ENCODE peak calls at places on chromosomes 11 and 22, in eight cellular contexts. E is GM23338; R is PC-3; J is heart left ventricle; H is mucosa of descending colon; Y is thoracic aorta; B is HFFc6; X is CD8-positive, alpha-beta T cell. P is an unnamed sample.

GRCh38 chr22:19204640-19205039 is 26.1 kb upstream of the SLC25A1 start:
- DNase-seq in E (no peak), R (no peak), J (no peak), H (no peak), Y (no peak), B (no peak), X (no peak), P (no peak)

GRCh38 chr22:24994070-24994763 is 41.7 kb downstream of the KIAA1671 start:
- DNase-seq in E (peak), R (peak), J (no peak), H (peak), Y (no peak), B (peak), X (no peak), P (no peak)

GRCh38 chr11:120746395-120746794 is 234.8 kb downstream of the GRIK4 start:
- DNase-seq in E (peak), R (no peak), J (no peak), H (no peak), Y (no peak), B (no peak), X (no peak), P (no peak)

GRCh38 chr11:126578426-126578825 is 222.9 kb downstream of the ST3GAL4 start:
- DNase-seq in E (no peak), R (no peak), J (no peak), H (no peak), Y (no peak), B (no peak), X (no peak), P (no peak)

GRCh38 chr22:21876486-21877176 is 9.2 kb upstream of the MAPK1 start:
- DNase-seq in E (no peak), R (no peak), J (no peak), H (no peak), Y (no peak), B (peak), X (no peak), P (no peak)

GRCh38 chr11:62337682-62338181 is 484 bp downstream of the ASRGL1 start:
- DNase-seq in E (peak), R (peak), J (peak), H (peak), Y (no peak), B (no peak), X (peak), P (peak)

GRCh38 chr11:117179048-117179999 is 781 bp downstream of the SIDT2 start:
- DNase-seq in E (no peak), R (peak), J (no peak), H (peak), Y (no peak), B (no peak), X (peak), P (peak)

GRCh38 chr11:99934008-99934407 is 753.1 kb upstream of the ARHGAP42 start:
- DNase-seq in E (no peak), R (peak), J (no peak), H (no peak), Y (no peak), B (no peak), X (no peak), P (no peak)

GRCh38 chr11:14269956-14270355 is 89.0 kb downstream of the RRAS2 start:
- DNase-seq in E (no peak), R (no peak), J (no peak), H (no peak), Y (no peak), B (no peak), X (no peak), P (no peak)

GRCh38 chr11:12604557-12605105 is 69.6 kb upstream of the TEAD1 start:
- DNase-seq in E (no peak), R (no peak), J (no peak), H (no peak), Y (no peak), B (no peak), X (no peak), P (no peak)

GRCh38 chr11:105230586-105230985 is 91.0 kb upstream of the CARD18 start:
- DNase-seq in E (no peak), R (no peak), J (no peak), H (no peak), Y (no peak), B (no peak), X (no peak), P (no peak)

GRCh38 chr11:36817336-36817965 is 219.4 kb upstream of the RAG2 start:
- DNase-seq in E (no peak), R (peak), J (no peak), H (no peak), Y (no peak), B (no peak), X (no peak), P (no peak)

GRCh38 chr22:27094633-27095308 is 437.4 kb downstream of the MIAT start:
- DNase-seq in E (no peak), R (no peak), J (peak), H (no peak), Y (no peak), B (no peak), X (no peak), P (no peak)

GRCh38 chr11:57314221-57314973 is 10.4 kb downstream of the TNKS1BP1 start:
- DNase-seq in E (no peak), R (no peak), J (peak), H (no peak), Y (no peak), B (no peak), X (no peak), P (no peak)

GRCh38 chr22:45627489-45628233 is 44.0 kb upstream of the ATXN10 start:
- DNase-seq in E (no peak), R (no peak), J (no peak), H (no peak), Y (no peak), B (no peak), X (no peak), P (no peak)

GRCh38 chr22:19786264-19786585 is 25.6 kb downstream of the TBX1 start:
- DNase-seq in E (no peak), R (no peak), J (peak), H (no peak), Y (no peak), B (no peak), X (no peak), P (no peak)

GRCh38 chr11:123235117-123235686 is 40.2 kb upstream of the CLMP start:
- DNase-seq in E (peak), R (peak), J (peak), H (peak), Y (peak), B (no peak), X (peak), P (peak)

GRCh38 chr22:46696225-46696518 is 41.9 kb downstream of the CERK start:
- DNase-seq in E (no peak), R (no peak), J (no peak), H (peak), Y (no peak), B (no peak), X (no peak), P (no peak)

GRCh38 chr11:62202910-62203309 is 5.6 kb upstream of the SCGB2A1 start:
- DNase-seq in E (no peak), R (no peak), J (no peak), H (no peak), Y (no peak), B (no peak), X (no peak), P (no peak)

GRCh38 chr11:74923125-74923524 is 25.8 kb downstream of the XRRA1 start:
- DNase-seq in E (no peak), R (no peak), J (no peak), H (no peak), Y (no peak), B (no peak), X (no peak), P (no peak)

GRCh38 chr11:72224587-72225410 is at the start of gene INPPL1:
- DNase-seq in E (peak), R (peak), J (no peak), H (peak), Y (no peak), B (no peak), X (peak), P (peak)

GRCh38 chr11:62953811-62954210 is 31.0 kb downstream of the SLC22A6 start:
- DNase-seq in E (no peak), R (peak), J (no peak), H (no peak), Y (no peak), B (peak), X (no peak), P (no peak)

GRCh38 chr11:109371444-109372176 is 50.4 kb upstream of the C11orf87 start:
- DNase-seq in E (no peak), R (no peak), J (no peak), H (no peak), Y (no peak), B (no peak), X (no peak), P (no peak)

GRCh38 chr11:653837-654236 is 16.8 kb downstream of the DRD4 start:
- DNase-seq in E (no peak), R (no peak), J (no peak), H (no peak), Y (no peak), B (no peak), X (no peak), P (no peak)

GRCh38 chr22:39833610-39834009 is 60.0 kb downstream of the ENTHD1 start:
- DNase-seq in E (no peak), R (no peak), J (no peak), H (no peak), Y (no peak), B (no peak), X (no peak), P (no peak)

GRCh38 chr11:13073119-13073981 is 64.2 kb downstream of the RASSF10 start:
- DNase-seq in E (no peak), R (peak), J (no peak), H (no peak), Y (no peak), B (no peak), X (no peak), P (no peak)

GRCh38 chr11:126337472-126338241 is 17.8 kb upstream of the ST3GAL4 start:
- DNase-seq in E (no peak), R (no peak), J (peak), H (no peak), Y (no peak), B (no peak), X (no peak), P (no peak)

GRCh38 chr11:41201156-41201555 is 258.3 kb downstream of the LRRC4C start:
- DNase-seq in E (peak), R (peak), J (no peak), H (no peak), Y (no peak), B (no peak), X (no peak), P (peak)

GRCh38 chr11:20881328-20882079 is 212.1 kb downstream of the NELL1 start:
- DNase-seq in E (peak), R (no peak), J (no peak), H (no peak), Y (no peak), B (no peak), X (no peak), P (no peak)

GRCh38 chr11:71247551-71248250 is 4.7 kb downstream of the SHANK2 start:
- DNase-seq in E (peak), R (no peak), J (no peak), H (no peak), Y (no peak), B (no peak), X (no peak), P (no peak)

GRCh38 chr22:46175631-46176030 is 25.3 kb downstream of the PPARA start:
- DNase-seq in E (no peak), R (peak), J (no peak), H (no peak), Y (no peak), B (peak), X (no peak), P (no peak)

GRCh38 chr22:36180038-36180880 is 19.7 kb upstream of the APOL3 start:
- DNase-seq in E (peak), R (peak), J (peak), H (peak), Y (peak), B (peak), X (peak), P (peak)

GRCh38 chr11:1774886-1775285 is 11.2 kb upstream of the CTSD start:
- DNase-seq in E (no peak), R (no peak), J (no peak), H (no peak), Y (no peak), B (no peak), X (no peak), P (no peak)

GRCh38 chr11:66020618-66021357 is 5.5 kb downstream of the CATSPER1 start:
- DNase-seq in E (no peak), R (peak), J (peak), H (no peak), Y (no peak), B (peak), X (peak), P (no peak)

GRCh38 chr11:108997826-108998225 is 333.0 kb downstream of the DDX10 start:
- DNase-seq in E (no peak), R (no peak), J (no peak), H (no peak), Y (no peak), B (no peak), X (no peak), P (no peak)

GRCh38 chr11:9525116-9525515 is 48.4 kb upstream of the WEE1 start:
- DNase-seq in E (no peak), R (no peak), J (no peak), H (no peak), Y (no peak), B (no peak), X (no peak), P (no peak)

GRCh38 chr11:128271401-128271800 is 316.0 kb downstream of the ETS1 start:
- DNase-seq in E (no peak), R (no peak), J (no peak), H (no peak), Y (no peak), B (no peak), X (no peak), P (no peak)

GRCh38 chr11:134063991-134064747 is 4.7 kb upstream of the JAM3 start:
- DNase-seq in E (no peak), R (no peak), J (no peak), H (no peak), Y (no peak), B (no peak), X (no peak), P (no peak)

GRCh38 chr22:29316429-29316828 is 932 bp upstream of the RASL10A start:
- DNase-seq in E (peak), R (no peak), J (peak), H (no peak), Y (no peak), B (no peak), X (no peak), P (no peak)

GRCh38 chr11:119803726-119804294 is 74.8 kb upstream of the NECTIN1 start:
- DNase-seq in E (no peak), R (no peak), J (no peak), H (no peak), Y (no peak), B (no peak), X (no peak), P (no peak)

DNA sequence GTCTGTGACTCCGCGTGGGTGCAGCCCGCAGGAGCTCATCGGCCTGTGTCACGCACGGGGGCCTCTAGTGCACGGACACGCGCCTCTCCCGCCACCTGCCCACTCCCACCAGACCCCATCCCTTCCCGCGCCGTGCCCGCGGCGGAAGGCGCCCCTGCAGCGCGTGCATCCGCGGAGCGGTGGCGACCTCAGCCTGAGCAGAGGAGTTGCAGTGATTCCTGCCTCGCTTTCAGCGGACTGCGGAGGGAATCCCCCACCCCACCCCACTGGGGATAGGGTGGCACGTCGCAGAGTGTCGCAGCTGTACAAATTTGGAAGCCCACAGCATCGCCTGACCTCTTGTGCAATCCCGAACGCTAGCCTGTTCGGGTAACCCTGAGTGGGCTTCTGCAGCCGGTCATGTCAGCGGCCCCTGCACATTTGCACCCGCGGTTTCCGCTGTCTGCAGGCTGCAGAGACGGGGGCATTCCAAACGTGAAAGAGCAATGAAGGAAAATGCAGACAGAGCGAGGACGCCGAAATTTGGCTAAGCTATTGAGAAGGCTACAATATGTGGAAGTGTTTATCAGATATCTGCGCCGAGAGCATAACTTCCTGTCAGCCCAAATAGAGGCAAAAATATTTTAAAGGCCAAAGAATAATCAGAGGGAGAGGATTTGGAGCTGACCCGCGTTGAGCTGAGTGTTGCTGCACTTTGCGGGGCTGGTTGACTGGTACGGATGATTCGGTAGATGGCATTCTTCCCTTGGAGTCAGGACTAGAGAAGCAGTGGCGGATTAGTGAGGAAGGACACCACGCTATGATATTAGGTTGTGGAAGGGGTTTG is 619 bp upstream of the ARHGAP20 start:
- DNase-seq in E (peak), R (no peak), J (no peak), H (peak), Y (no peak), B (no peak), X (no peak), P (peak)
- TF ChIP-seq CTCF in E (peak), R (no peak), J (no peak), H (no peak), Y (no peak), B (no peak), X (no peak), P (no peak)

DNA sequence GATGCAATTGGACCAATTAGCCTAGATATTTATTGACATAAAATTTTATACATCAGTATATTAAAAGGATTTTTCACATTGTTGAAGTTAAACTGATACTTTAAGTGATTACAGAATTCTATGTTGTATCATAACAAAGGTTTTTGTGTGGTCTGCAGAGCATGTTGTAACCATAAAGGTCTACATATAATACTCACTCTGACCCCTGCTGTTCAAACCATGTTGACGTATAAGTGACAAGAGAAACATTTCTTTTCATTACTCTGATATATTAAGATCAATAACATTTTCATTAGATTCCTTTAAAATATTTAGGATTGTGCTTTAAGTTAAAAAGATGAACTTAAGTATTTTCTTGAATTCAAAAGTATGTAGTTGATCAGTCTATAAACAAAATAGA is 63.9 kb downstream of the GAS2 start:
- DNase-seq in E (no peak), R (peak), J (no peak), H (no peak), Y (no peak), B (no peak), X (no peak), P (no peak)
- TF ChIP-seq CTCF in E (no peak), R (peak), J (peak), H (no peak), Y (no peak), B (no peak), X (no peak), P (no peak)

DNA sequence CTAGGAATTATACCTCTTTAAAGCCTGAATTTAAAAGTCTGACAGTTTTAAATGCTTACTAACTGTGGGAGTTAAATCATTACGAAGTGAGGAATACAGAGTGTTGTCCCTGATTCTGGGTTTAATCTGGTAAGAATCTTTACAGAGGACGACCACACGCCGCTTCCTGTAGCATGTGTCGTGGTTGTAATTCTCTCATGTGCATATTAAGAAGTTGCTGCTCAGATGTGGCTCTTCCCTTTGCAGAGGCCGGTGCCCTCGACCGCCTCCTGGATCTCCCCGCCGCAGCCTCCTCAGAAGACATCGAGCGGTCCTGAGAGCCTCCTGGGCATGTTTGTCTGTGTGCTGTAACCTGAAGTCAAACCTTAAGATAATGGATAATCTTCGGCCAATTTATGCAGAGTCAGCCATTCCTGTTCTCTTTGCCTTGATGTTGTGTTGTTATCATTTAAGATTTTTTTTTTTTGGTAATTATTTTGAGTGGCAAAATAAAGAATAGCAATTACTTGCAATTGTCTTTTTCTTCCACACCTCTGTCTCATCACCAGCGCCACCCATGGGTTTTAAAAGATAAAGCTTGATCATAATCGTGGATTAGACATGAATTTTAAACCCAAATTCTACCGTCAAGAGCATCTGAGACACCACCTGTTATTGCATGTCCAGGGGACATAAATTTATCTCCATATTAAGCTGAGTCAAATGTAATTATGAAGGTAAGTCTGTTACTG is 6.5 kb downstream of the GAL start:
- DNase-seq in E (no peak), R (no peak), J (no peak), H (no peak), Y (no peak), B (no peak), X (peak), P (no peak)
- TF ChIP-seq CTCF in E (peak), R (peak), J (no peak), H (no peak), Y (no peak), B (peak), X (no peak), P (no peak)

GRCh38 chr11:115678942-115679341 is 174.7 kb upstream of the CADM1 start:
- DNase-seq in E (peak), R (no peak), J (no peak), H (peak), Y (no peak), B (no peak), X (no peak), P (peak)
- TF ChIP-seq CTCF in E (peak), R (no peak), J (peak), H (peak), Y (no peak), B (no peak), X (no peak), P (no peak)